ENCODE peak calls at places on chromosomes 7 and 10, in six cellular contexts. B is breast epithelium, N is HCT116, E is fibroblast of mammary gland, G is AG04449, J is A549. I is an unnamed sample.

GRCh38 chr10:29240991-29241660 is 47.7 kb upstream of the LYZL1 start:
- DNase-seq in N (no peak), E (no peak), G (no peak), B (no peak), J (no peak), I (no peak)

GRCh38 chr7:158876984-158877383 is 20.6 kb downstream of the DYNC2I1 start:
- DNase-seq in N (no peak), J (no peak), E (no peak), B (no peak), G (no peak), I (no peak)

GRCh38 chr7:3404490-3404889 is 103.4 kb downstream of the SDK1 start:
- DNase-seq in G (no peak), B (no peak), N (no peak), E (peak; percentile 5), J (no peak), I (peak; percentile 33)

GRCh38 chr10:126734015-126734414 is 63.5 kb upstream of the C10orf90 start:
- DNase-seq in J (no peak), E (peak; percentile 61), N (no peak), G (no peak), B (no peak), I (no peak)

GRCh38 chr10:87740232-87740631 is 77.8 kb downstream of the ATAD1 start:
- DNase-seq in B (no peak), J (no peak), E (peak; percentile 92), N (no peak), G (peak; percentile 54), I (no peak)

GRCh38 chr7:132435016-132435990 is 141.0 kb downstream of the PLXNA4 start:
- DNase-seq in J (no peak), N (no peak), G (no peak), B (no peak), E (no peak), I (peak; percentile 16)

GRCh38 chr7:103752995-103753394 is 236.5 kb downstream of the RELN start:
- DNase-seq in J (no peak), B (no peak), G (no peak), N (no peak), E (peak; percentile 25), I (no peak)

GRCh38 chr10:95697429-95697828 is 3.7 kb upstream of the TCTN3 start:
- DNase-seq in G (no peak), E (no peak), N (no peak), B (no peak), J (no peak), I (no peak)

GRCh38 chr7:1054438-1055083 is 10.2 kb downstream of the GPR146 start:
- DNase-seq in N (no peak), E (no peak), G (no peak), B (no peak), J (no peak), I (no peak)

GRCh38 chr10:24680647-24681475 is 42.8 kb downstream of the ARHGAP21 start:
- DNase-seq in E (peak; percentile 57), N (no peak), J (no peak), G (no peak), B (no peak), I (peak; percentile 54)

GRCh38 chr10:103231047-103231551 is 14.6 kb upstream of the RPEL1 start:
- DNase-seq in G (peak; percentile 87), J (peak; percentile 57), N (peak; percentile 49), B (peak; percentile 32), E (peak; percentile 84), I (peak; percentile 94)

GRCh38 chr7:155961241-155962190 is 149.3 kb upstream of the SHH start:
- DNase-seq in N (peak; percentile 92), J (no peak), E (peak; percentile 25), B (peak; percentile 88), G (no peak), I (peak; percentile 77)

GRCh38 chr7:39703143-39703542 is 79.8 kb downstream of the RALA start:
- DNase-seq in E (peak; percentile 78), N (no peak), J (peak; percentile 8), G (no peak), B (no peak), I (no peak)
- TF ChIP-seq CTCF in E (peak; percentile 39), N (peak; percentile 31), J (no peak), G (no peak), B (no peak), I (peak; percentile 24)

GRCh38 chr10:22379059-22379458 is 33.8 kb downstream of the SPAG6 start:
- DNase-seq in G (no peak), E (no peak), J (no peak), N (no peak), B (no peak), I (no peak)
- H3K4me3 ChIP-seq in G (no peak overlapping the region), E (no peak overlapping the region), J (no peak overlapping the region), N (no peak overlapping the region), B (no peak overlapping the region), I (no peak overlapping the region)

GRCh38 chr7:4993471-4993870 is 34.5 kb upstream of the MMD2 start:
- DNase-seq in B (no peak), E (no peak), N (no peak), G (no peak), J (no peak), I (no peak)

GRCh38 chr7:4996696-4997222 is 37.8 kb upstream of the MMD2 start:
- DNase-seq in B (no peak), E (no peak), N (no peak), G (no peak), J (no peak), I (no peak)

GRCh38 chr7:4998244-4998643 is 39.3 kb upstream of the MMD2 start:
- DNase-seq in J (no peak), N (no peak), G (no peak), B (no peak), E (no peak), I (no peak)

GRCh38 chr7:4998830-4999768 is 40.1 kb upstream of the MMD2 start:
- DNase-seq in N (no peak), B (no peak), E (no peak), G (no peak), J (no peak), I (no peak)

DNA sequence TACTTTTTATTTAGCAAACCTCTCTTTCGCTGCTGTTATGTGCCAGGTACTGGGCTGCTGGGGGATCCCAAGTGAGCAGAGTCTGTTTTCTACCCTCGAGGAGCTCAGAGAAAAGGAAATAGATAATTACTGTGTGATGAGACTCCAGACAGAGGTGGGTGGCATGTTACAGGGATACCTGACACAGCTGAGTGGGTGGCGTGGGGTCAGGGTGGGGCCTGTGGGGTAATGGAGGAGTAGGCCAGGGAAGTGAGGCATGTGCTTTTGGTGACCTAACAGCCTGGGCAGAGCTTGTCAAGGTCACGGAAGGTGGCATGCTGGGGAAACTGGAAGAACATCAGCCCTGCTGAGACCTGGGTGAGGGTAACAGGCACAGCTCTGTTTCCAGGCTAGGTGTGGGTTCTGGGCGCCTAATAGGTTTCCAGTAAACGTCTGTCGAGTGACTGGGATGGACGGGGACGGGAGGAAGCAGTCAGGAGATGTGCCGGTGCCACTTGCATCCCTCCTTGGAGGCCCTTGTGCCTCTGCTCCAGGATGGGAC is 36.5 kb upstream of the MMD2 start:
- DNase-seq in B (no peak), N (no peak), J (no peak), G (no peak), E (no peak), I (no peak)
- TF ChIP-seq CTCF in B (no peak), N (no peak), J (no peak), G (no peak), E (no peak), I (no peak)

GRCh38 chr7:43645699-43646226 is 62.9 kb downstream of the STK17A start:
- DNase-seq in E (no peak), J (no peak), B (no peak), N (no peak), G (no peak), I (no peak)

GRCh38 chr7:43648725-43649406 is 66.0 kb downstream of the STK17A start:
- DNase-seq in B (peak; percentile 52), G (no peak), J (no peak), E (peak; percentile 84), N (no peak), I (peak; percentile 95)

GRCh38 chr7:43646603-43647313 is 63.9 kb downstream of the STK17A start:
- DNase-seq in B (no peak), E (peak; percentile 78), G (no peak), J (no peak), N (no peak), I (peak; percentile 56)

GRCh38 chr7:43647772-43648643 is 65.1 kb downstream of the STK17A start:
- DNase-seq in J (peak; percentile 66), E (peak; percentile 100), N (peak; percentile 67), G (peak; percentile 99), B (peak; percentile 71), I (peak; percentile 99)

GRCh38 chr7:43647314-43647691 is 64.4 kb downstream of the STK17A start:
- DNase-seq in B (no peak), N (no peak), G (peak; percentile 81), J (no peak), E (peak; percentile 60), I (peak; percentile 94)
- H3K4me3 ChIP-seq in B (peak overlapping the region; percentile 1), N (no peak overlapping the region), G (peak overlapping the region; percentile 44), J (no peak overlapping the region), E (peak overlapping the region; percentile 7), I (no peak overlapping the region)

GRCh38 chr10:73263948-73264347 is 11.5 kb upstream of the MRPS16 start:
- DNase-seq in E (peak; percentile 55), B (no peak), N (no peak), G (no peak), J (peak; percentile 17), I (peak; percentile 34)
- TF ChIP-seq CTCF in E (peak; percentile 69), B (peak; percentile 37), N (peak; percentile 52), G (peak; percentile 15), J (peak; percentile 80), I (peak; percentile 54)

DNA sequence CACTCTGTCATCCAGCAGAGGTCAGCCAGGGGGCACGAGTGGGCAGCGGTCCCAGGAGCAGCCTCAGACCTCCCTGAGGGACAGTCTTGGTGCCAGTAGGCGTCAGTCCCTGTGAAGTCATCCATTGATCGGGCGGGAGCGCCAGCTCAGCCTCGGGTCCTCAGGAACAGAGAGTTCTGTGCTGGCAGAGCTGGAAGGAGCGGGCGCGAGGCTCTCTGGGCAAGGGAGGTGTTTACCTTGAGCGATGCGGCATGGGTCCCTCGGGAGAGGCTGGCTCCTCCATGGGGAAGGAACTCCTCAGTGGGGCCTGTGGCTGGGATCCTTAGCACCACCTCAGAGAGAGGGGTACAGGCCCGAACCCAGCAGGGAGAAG is 101.1 kb upstream of the PPIF start:
- DNase-seq in G (no peak), N (no peak), B (peak; percentile 70), J (no peak), E (peak; percentile 49), I (no peak)
- H3K4me3 ChIP-seq in G (no peak overlapping the region), N (no peak overlapping the region), B (no peak overlapping the region), J (no peak overlapping the region), E (no peak overlapping the region), I (no peak overlapping the region)

DNA sequence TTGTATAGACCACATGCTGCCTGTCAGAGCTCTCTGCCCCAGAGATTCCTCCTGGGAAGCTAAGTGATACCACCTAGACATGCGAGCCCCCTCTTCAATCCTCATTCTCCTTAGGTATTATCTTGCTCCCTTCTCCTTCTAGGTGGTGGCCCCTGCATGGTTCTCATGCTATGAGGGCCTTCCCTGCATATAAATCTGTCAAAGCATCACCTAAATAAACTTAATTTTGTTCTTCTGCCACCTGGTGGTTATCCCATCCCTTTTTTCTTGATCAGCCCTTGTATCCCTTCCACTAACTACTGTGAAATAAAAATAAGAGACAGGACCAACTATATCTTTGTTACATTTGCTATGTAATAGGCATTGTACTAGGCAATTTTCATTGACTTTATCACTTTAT is 242.1 kb downstream of the CDC14C start:
- DNase-seq in N (no peak), B (no peak), G (no peak), J (no peak), E (no peak), I (peak; percentile 1)
- TF ChIP-seq CTCF in N (no peak), B (no peak), G (no peak), J (no peak), E (no peak), I (no peak)

GRCh38 chr10:110503528-110504110 is 5.9 kb downstream of the DUSP5 start:
- DNase-seq in E (no peak), J (no peak), N (no peak), G (no peak), B (no peak), I (no peak)
- H3K4me3 ChIP-seq in E (no peak overlapping the region), J (peak overlapping the region; percentile 86), N (no peak overlapping the region), G (no peak overlapping the region), B (no peak overlapping the region), I (no peak overlapping the region)

I was measured in astrocyte of the spinal cord.